ENCODE peak calls at places on chromosomes 12 and 14, in nine cellular contexts. U is HepG2; L is brain microvascular endothelial cell; A is sigmoid colon; X is effector memory CD4-positive, alpha-beta T cell; Q is mesendoderm; N is CD8-positive, alpha-beta T cell; O is stomach; P is spleen. S is an unnamed sample.

GRCh38 chr12:18496156-18496555 is 234.8 kb downstream of the PIK3C2G start:
- DNase-seq in A (no peak), Q (no peak), P (no peak), O (no peak), U (no peak), L (no peak), N (no peak), X (no peak), S (no peak)

GRCh38 chr12:88153959-88154358 is 11.9 kb downstream of the TMTC3 start:
- DNase-seq in A (no peak), P (no peak), U (peak; percentile 16), X (no peak), O (no peak), L (peak; percentile 27), Q (no peak), N (no peak), S (no peak)

GRCh38 chr14:71341160-71341559 is 433.9 kb downstream of the PCNX1 start:
- DNase-seq in U (no peak), O (no peak), N (no peak), X (no peak), A (no peak), P (no peak), L (no peak), Q (no peak), S (no peak)

GRCh38 chr14:61934385-61934784 is 172.2 kb downstream of the SNAPC1 start:
- DNase-seq in N (no peak), L (peak; percentile 94), U (no peak), X (no peak), P (no peak), A (no peak), O (no peak), Q (no peak), S (peak; percentile 4)

GRCh38 chr12:42958271-42958674 is 368.7 kb upstream of the PRICKLE1 start:
- DNase-seq in X (no peak), P (no peak), A (no peak), L (peak; percentile 45), Q (no peak), O (no peak), N (no peak), U (no peak), S (no peak)

GRCh38 chr14:53951661-53952265 is 4.9 kb downstream of the BMP4 start:
- DNase-seq in L (no peak), O (no peak), P (no peak), Q (peak; percentile 63), A (no peak), N (no peak), X (no peak), U (no peak), S (no peak)

GRCh38 chr12:116878567-116879508 is 2.4 kb downstream of the HRK start:
- DNase-seq in X (no peak), L (no peak), A (no peak), Q (peak; percentile 43), U (no peak), N (no peak), O (no peak), P (no peak), S (no peak)

GRCh38 chr12:2650261-2651060 is 144.3 kb upstream of the FKBP4 start:
- DNase-seq in O (no peak), Q (no peak), X (no peak), P (peak; percentile 56), A (peak; percentile 55), U (no peak), N (no peak), L (no peak), S (no peak)

GRCh38 chr14:93430319-93430801 is 379 bp upstream of the UNC79 start:
- DNase-seq in Q (peak; percentile 91), N (no peak), P (no peak), L (no peak), O (no peak), U (no peak), X (no peak), A (no peak), S (no peak)

GRCh38 chr12:109387425-109388166 is 39.9 kb downstream of the MYO1H start:
- DNase-seq in X (no peak), N (no peak), A (no peak), Q (peak; percentile 56), U (peak; percentile 73), L (no peak), O (no peak), P (no peak), S (no peak)

GRCh38 chr12:109388167-109388563 is 40.5 kb downstream of the MYO1H start:
- DNase-seq in X (no peak), P (no peak), A (no peak), N (no peak), Q (no peak), L (no peak), U (no peak), O (no peak), S (no peak)

GRCh38 chr12:109383240-109383639 is 35.5 kb downstream of the MYO1H start:
- DNase-seq in P (no peak), O (no peak), X (no peak), A (no peak), Q (no peak), L (no peak), N (no peak), U (no peak), S (no peak)

GRCh38 chr12:109386079-109386473 is 38.4 kb downstream of the MYO1H start:
- DNase-seq in P (no peak), X (no peak), L (no peak), O (no peak), U (peak; percentile 20), A (no peak), Q (no peak), N (no peak), S (no peak)

DNA sequence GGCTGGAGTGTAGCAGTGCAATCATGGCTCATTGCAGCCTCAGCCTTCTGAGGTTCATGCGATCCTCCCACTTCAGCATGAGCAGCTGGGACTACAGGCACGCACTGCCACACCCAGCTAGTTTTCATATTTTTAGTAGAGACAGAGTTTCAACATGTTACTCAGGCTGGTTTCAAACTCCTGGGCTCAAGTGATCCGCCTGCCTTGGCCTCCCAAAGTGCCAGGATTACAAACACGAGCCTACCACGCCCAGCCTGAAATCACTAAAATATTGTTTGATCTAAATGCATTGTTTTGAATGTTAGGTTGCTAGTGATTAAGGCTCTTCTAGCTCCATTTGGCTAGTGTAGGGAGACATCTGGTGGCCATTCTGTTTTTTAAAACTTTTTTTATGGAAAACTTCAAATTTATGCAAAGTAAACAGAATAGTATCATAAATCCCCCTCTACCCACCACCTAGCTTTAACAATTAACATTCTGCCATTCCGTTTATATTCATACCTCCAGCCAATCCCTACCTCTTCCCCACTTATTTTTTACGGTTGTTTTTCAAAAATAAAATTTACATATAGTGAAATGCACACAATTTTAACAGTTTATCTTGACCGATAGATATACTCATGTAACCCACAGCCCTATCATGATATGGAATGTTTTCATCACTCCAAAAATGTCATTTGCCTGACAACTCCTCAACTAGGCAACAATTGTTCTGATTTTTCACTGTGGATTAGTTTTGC is 37.8 kb downstream of the MYO1H start:
- DNase-seq in A (no peak), Q (peak; percentile 34), O (no peak), X (no peak), U (peak; percentile 32), N (no peak), P (no peak), L (peak; percentile 11), S (no peak)
- H3K36me3 ChIP-seq in A (no peaks in the 10 kb centered on the region), Q (no peaks in the 10 kb centered on the region), O (no peaks in the 10 kb centered on the region), X (no peaks in the 10 kb centered on the region), U (no peaks in the 10 kb centered on the region), N (no peaks in the 10 kb centered on the region), P (no peaks in the 10 kb centered on the region), L (no peaks in the 10 kb centered on the region), S (no peaks in the 10 kb centered on the region)

GRCh38 chr12:119781804-119782203 is 95.3 kb downstream of the CIT start:
- DNase-seq in Q (no peak), N (no peak), A (no peak), P (no peak), U (no peak), O (no peak), L (no peak), X (no peak), S (no peak)
- H3K36me3 ChIP-seq in Q (peaks cover 2% of the 10 kb centered on the region), N (no peaks in the 10 kb centered on the region), A (no peaks in the 10 kb centered on the region), P (no peaks in the 10 kb centered on the region), U (peaks cover 3% of the 10 kb centered on the region), O (no peaks in the 10 kb centered on the region), L (no peaks in the 10 kb centered on the region), X (no peaks in the 10 kb centered on the region), S (peaks cover 76% of the 10 kb centered on the region)

DNA sequence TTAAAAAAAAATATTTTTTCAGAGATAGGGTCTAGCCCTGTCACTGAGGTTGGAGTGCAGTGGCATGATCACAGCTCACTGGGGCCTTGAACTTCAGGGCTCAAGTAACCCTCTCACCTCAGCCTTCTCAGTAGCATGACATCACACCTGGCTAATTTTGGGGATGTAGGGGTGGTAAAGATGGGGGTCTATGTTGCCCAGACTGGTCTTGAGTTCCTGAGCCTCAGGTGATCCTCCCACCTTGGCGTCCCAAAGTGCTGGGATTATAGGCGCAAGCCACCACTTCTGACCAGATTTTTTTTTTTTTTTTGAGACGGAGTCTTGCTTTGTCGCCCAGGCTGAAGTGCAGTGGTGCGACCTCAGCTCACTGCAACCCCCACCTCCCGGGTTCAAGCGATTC is 80.9 kb downstream of the HECTD1 start:
- DNase-seq in P (no peak), A (no peak), L (no peak), N (no peak), X (no peak), O (no peak), U (no peak), Q (no peak), S (no peak)
- H3K36me3 ChIP-seq in P (peaks cover 46% of the 10 kb centered on the region), A (peaks cover 24% of the 10 kb centered on the region), L (peaks cover 37% of the 10 kb centered on the region), N (peaks cover 32% of the 10 kb centered on the region), X (peaks cover 35% of the 10 kb centered on the region), O (peaks cover 96% of the 10 kb centered on the region), U (peaks cover 51% of the 10 kb centered on the region), Q (peaks cover 11% of the 10 kb centered on the region), S (peaks cover 77% of the 10 kb centered on the region)

DNA sequence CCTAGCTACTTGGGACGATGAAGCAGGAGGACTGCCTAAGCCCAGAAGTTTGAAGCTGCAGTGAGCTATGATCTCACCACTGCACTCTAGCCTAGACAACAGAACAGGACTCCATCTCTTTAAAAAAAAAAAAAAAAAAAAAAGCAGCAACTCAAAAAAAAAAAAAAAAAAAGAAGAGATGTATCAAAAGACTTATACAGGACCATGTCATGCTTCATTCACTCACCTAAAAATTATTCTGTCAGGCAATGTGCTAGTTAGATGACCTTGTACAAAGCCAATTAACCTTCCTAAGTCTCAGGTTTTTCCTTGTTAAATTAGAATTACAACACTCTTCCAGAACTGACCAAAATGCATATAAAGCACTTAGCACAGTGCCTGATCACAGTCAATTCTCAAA is 50.9 kb downstream of the BAZ1A start:
- DNase-seq in P (no peak), L (no peak), O (no peak), N (no peak), A (no peak), X (no peak), U (no peak), Q (no peak), S (no peak)
- H3K36me3 ChIP-seq in P (peaks cover 19% of the 10 kb centered on the region), L (peaks cover 14% of the 10 kb centered on the region), O (peaks cover 55% of the 10 kb centered on the region), N (peaks cover 11% of the 10 kb centered on the region), A (no peaks in the 10 kb centered on the region), X (peaks cover 23% of the 10 kb centered on the region), U (peaks cover 7% of the 10 kb centered on the region), Q (no peaks in the 10 kb centered on the region), S (peaks cover 33% of the 10 kb centered on the region)

GRCh38 chr12:121428883-121429282 is 29.0 kb downstream of the RNF34 start:
- DNase-seq in A (no peak), U (no peak), Q (no peak), L (no peak), P (no peak), X (no peak), N (no peak), O (no peak), S (peak; percentile 63)
- H3K36me3 ChIP-seq in A (no peaks in the 10 kb centered on the region), U (peaks cover 30% of the 10 kb centered on the region), Q (peaks cover 21% of the 10 kb centered on the region), L (peaks cover 65% of the 10 kb centered on the region), P (peaks cover 69% of the 10 kb centered on the region), X (peaks cover 78% of the 10 kb centered on the region), N (peaks cover 61% of the 10 kb centered on the region), O (peaks cover 100% of the 10 kb centered on the region), S (peaks cover 93% of the 10 kb centered on the region)

S was measured in SJSA1.